ENCODE peak calls at places on chromosomes 2 and 18, in nine cellular contexts. Q, X, R, M, L, P, Y, T and J are unnamed samples.

GRCh38 chr2:85958731-85959130 is 69.9 kb upstream of the ST3GAL5 start:
- DNase-seq in X (no peak), M (no peak), Y (no peak), L (no peak), Q (no peak), R (no peak), T (no peak), P (no peak), J (no peak)

GRCh38 chr2:219252084-219252483 is 959 bp upstream of the TUBA4B start:
- DNase-seq in P (no peak), M (no peak), T (no peak), X (no peak), Y (no peak), R (no peak), Q (no peak), L (no peak), J (no peak)

GRCh38 chr2:104849618-104850097 is 4.3 kb upstream of the POU3F3 start:
- DNase-seq in L (peak), T (peak), M (no peak), Y (no peak), X (peak), Q (peak), R (peak), P (peak), J (peak)

GRCh38 chr2:3566806-3567205 is 8.3 kb upstream of the RPS7 start:
- DNase-seq in M (no peak), T (no peak), L (no peak), Y (no peak), X (no peak), P (no peak), Q (no peak), R (no peak), J (no peak)

GRCh38 chr2:172647439-172647838 is 88.2 kb upstream of the RAPGEF4 start:
- DNase-seq in P (no peak), Y (no peak), R (no peak), T (no peak), Q (no peak), L (no peak), M (no peak), X (no peak), J (no peak)

GRCh38 chr2:83823238-83823637 is 635.8 kb downstream of the SUCLG1 start:
- DNase-seq in Q (no peak), P (no peak), R (no peak), L (no peak), T (no peak), X (no peak), Y (no peak), M (no peak), J (no peak)

GRCh38 chr2:134189009-134189717 is 64.7 kb upstream of the MGAT5 start:
- DNase-seq in T (peak), L (no peak), Q (no peak), X (no peak), P (no peak), R (no peak), M (no peak), Y (no peak), J (no peak)

GRCh38 chr2:226581004-226581403 is 218.6 kb downstream of the IRS1 start:
- DNase-seq in Q (no peak), Y (no peak), X (no peak), T (peak), P (no peak), M (no peak), L (no peak), R (no peak), J (no peak)

GRCh38 chr2:36441816-36442215 is 86.2 kb downstream of the CRIM1 start:
- DNase-seq in L (no peak), T (no peak), M (no peak), Y (no peak), P (no peak), Q (no peak), X (no peak), R (no peak), J (no peak)

GRCh38 chr2:181570833-181571661 is 85.9 kb downstream of the CERKL start:
- DNase-seq in M (no peak), R (no peak), P (no peak), X (no peak), Y (no peak), L (no peak), Q (no peak), T (no peak), J (no peak)

GRCh38 chr2:167331636-167332232 is 443.5 kb downstream of the XIRP2 start:
- DNase-seq in M (peak), Y (no peak), P (no peak), L (peak), R (peak), Q (peak), T (peak), X (no peak), J (peak)

GRCh38 chr18:26493021-26493420 is 55.3 kb downstream of the KCTD1 start:
- DNase-seq in T (no peak), M (no peak), X (no peak), R (no peak), Y (no peak), L (no peak), P (no peak), Q (no peak), J (no peak)

GRCh38 chr2:234212534-234212933 is 162.0 kb downstream of the SPP2 start:
- DNase-seq in T (no peak), M (no peak), X (no peak), P (no peak), Y (peak), L (no peak), Q (no peak), R (no peak), J (no peak)

GRCh38 chr2:37335604-37336003 is 8.8 kb upstream of the QPCT start:
- DNase-seq in L (no peak), Y (no peak), T (no peak), P (no peak), M (no peak), R (no peak), X (peak), Q (no peak), J (no peak)

GRCh38 chr18:50970006-50970405 is 2.2 kb downstream of the ELAC1 start:
- DNase-seq in X (no peak), T (peak), Q (no peak), Y (no peak), P (no peak), M (no peak), R (no peak), L (no peak), J (no peak)

GRCh38 chr2:69054431-69054830 is 41.5 kb downstream of the ANTXR1 start:
- DNase-seq in Q (no peak), R (no peak), L (no peak), T (no peak), M (no peak), Y (no peak), X (no peak), P (no peak), J (no peak)

GRCh38 chr2:205769879-205770278 is 87.6 kb downstream of the NRP2 start:
- DNase-seq in L (no peak), R (no peak), X (peak), M (no peak), T (no peak), Y (no peak), P (no peak), Q (no peak), J (no peak)

GRCh38 chr2:890214-890613 is 60.4 kb upstream of the SNTG2 start:
- DNase-seq in M (no peak), T (no peak), Y (no peak), R (no peak), X (no peak), P (no peak), Q (peak), L (no peak), J (no peak)